ENCODE peak calls at places on chromosomes 7 and 10, in four cellular contexts. L is HL-60, B is SK-N-SH, X is HepG2. A is an unnamed sample.

GRCh38 chr7:158676171-158676840 is 28.3 kb downstream of the NCAPG2 start:
- DNase-seq in L (no peak), X (no peak), B (no peak), A (no peak)

GRCh38 chr7:118621810-118622209 is 397.3 kb downstream of the ANKRD7 start:
- DNase-seq in B (no peak), X (no peak), L (no peak), A (no peak)

GRCh38 chr7:135508853-135509588 is 881 bp downstream of the CNOT4 start:
- DNase-seq in X (peak; percentile 38), B (peak; percentile 58), L (no peak), A (no peak)

GRCh38 chr7:82210422-82211184 is 233.0 kb downstream of the CACNA2D1 start:
- DNase-seq in L (no peak), B (no peak), X (no peak), A (no peak)

GRCh38 chr10:120979435-120980315 is 128.5 kb downstream of the WDR11 start:
- DNase-seq in X (peak; percentile 16), B (peak; percentile 84), L (peak; percentile 7), A (no peak)

GRCh38 chr7:81925530-81925929 is 155.7 kb upstream of the HGF start:
- DNase-seq in B (no peak), L (no peak), X (no peak), A (no peak)

GRCh38 chr7:34138483-34138882 is 233.1 kb downstream of the BMPER start:
- DNase-seq in B (no peak), L (no peak), X (no peak), A (no peak)

GRCh38 chr10:76357726-76358125 is 926.3 kb downstream of the LRMDA start:
- DNase-seq in L (no peak), B (no peak), X (no peak), A (no peak)

GRCh38 chr10:25699631-25700030 is 234.4 kb upstream of the MYO3A start:
- DNase-seq in B (no peak), X (no peak), L (no peak), A (no peak)

GRCh38 chr7:70698219-70698832 is 433.6 kb upstream of the GALNT17 start:
- DNase-seq in B (peak; percentile 80), X (peak; percentile 38), L (no peak), A (peak; percentile 56)

GRCh38 chr7:135189221-135189662 is 18.7 kb upstream of the CYREN start:
- DNase-seq in X (no peak), B (no peak), L (no peak), A (no peak)

GRCh38 chr10:51683031-51683830 is 16.2 kb downstream of the CSTF2T start:
- DNase-seq in X (no peak), B (no peak), L (no peak), A (no peak)

GRCh38 chr10:101939273-101939635 is 95.7 kb upstream of the KCNIP2 start:
- DNase-seq in X (no peak), B (no peak), L (peak; percentile 38), A (no peak)

DNA sequence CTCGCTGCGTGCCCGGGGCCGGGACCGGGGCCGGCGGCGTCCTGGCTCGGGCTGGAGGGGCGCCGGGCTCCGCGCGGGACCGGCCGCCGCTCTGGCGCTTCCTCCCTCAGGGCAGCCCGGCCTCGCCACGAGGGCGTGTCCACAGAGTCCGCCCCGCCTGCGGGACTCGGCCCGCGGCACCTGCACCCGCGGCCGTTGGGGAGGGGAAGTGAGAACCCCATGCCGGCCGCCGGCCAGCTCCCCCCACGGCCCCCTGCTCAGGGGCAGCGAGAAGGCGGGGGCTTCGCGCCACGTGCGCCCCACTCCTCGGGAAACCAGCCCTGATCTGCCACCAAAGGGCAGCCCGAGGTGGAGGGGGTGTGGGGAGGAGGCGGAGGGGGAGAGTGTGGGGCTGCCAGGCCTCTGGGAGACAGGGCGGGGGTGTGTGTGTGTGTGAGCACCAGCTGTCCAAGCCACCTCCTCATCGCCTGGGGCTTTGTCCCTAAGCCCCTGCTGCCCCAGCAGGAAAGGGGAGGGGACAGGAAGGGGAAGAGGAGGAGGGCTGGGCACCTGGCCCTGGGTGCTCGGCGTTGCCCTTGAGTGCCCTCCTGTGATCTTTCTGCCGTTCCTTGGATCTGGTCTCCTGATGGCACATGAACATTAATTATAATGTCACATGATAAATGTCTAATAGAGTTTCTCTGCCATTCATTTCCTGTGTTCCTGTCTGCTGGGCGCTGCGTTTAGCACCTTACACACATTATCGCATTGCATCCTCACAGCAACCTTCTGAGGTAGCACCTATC is at the start of gene PIK3AP1:
- DNase-seq in L (peak; percentile 82), X (no peak), B (peak; percentile 88), A (peak; percentile 25)
- TF ChIP-seq GABPA in L (no peak), X (peak; percentile 21), B (no peak), A (no peak)

GRCh38 chr10:92689663-92690210 is at the start of gene HHEX:
- DNase-seq in B (peak; percentile 87), X (peak; percentile 56), L (peak; percentile 64), A (peak; percentile 83)

GRCh38 chr10:92688573-92688926 is 1.2 kb upstream of the HHEX start:
- DNase-seq in B (no peak), L (peak; percentile 31), X (no peak), A (no peak)

GRCh38 chr10:92691042-92691590 is 1.4 kb downstream of the HHEX start:
- DNase-seq in X (no peak), B (no peak), L (peak; percentile 51), A (no peak)

GRCh38 chr10:92690211-92691041 is 671 bp downstream of the HHEX start:
- DNase-seq in B (peak; percentile 59), L (peak; percentile 55), X (no peak), A (peak; percentile 50)

GRCh38 chr10:92688927-92689662 is 660 bp upstream of the HHEX start:
- DNase-seq in L (peak; percentile 38), B (peak; percentile 73), X (peak; percentile 55), A (no peak)
- TF ChIP-seq GABPA in L (no peak), B (no peak), X (no peak), A (no peak)

GRCh38 chr7:37048674-37049073 is 324.4 kb upstream of the AOAH start:
- DNase-seq in X (peak; percentile 38), L (no peak), B (no peak), A (no peak)

GRCh38 chr7:37056256-37056655 is 332.0 kb upstream of the AOAH start:
- DNase-seq in B (no peak), L (no peak), X (no peak), A (no peak)

GRCh38 chr7:37054631-37055300 is 330.5 kb upstream of the AOAH start:
- DNase-seq in L (no peak), X (no peak), B (no peak), A (no peak)

GRCh38 chr7:37050801-37051200 is 326.5 kb upstream of the AOAH start:
- DNase-seq in X (no peak), L (no peak), B (no peak), A (no peak)

DNA sequence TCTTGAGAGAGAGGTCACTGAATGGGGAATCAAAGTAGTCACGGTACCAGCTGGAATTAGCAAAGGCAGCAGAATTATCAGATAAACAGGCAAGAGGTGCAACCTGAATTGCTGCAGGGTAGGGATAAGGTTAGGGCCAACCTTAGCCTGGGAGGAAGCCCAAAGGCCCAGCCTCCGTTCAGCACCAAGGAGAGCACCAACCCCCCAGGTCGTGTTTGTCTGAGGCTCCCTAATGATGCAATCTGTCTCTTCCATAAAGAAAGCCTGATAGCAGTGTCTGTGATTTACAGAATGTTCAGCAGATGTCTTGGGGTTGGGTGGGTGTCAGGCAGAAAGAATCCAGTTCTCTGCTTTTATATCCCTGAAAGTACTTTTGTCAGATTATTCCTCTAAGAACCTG is 328.4 kb upstream of the AOAH start:
- DNase-seq in X (peak; percentile 44), B (no peak), L (peak; percentile 11), A (peak; percentile 32)
- TF ChIP-seq GABPA in X (no peak), B (no peak), L (no peak), A (no peak)

GRCh38 chr10:98800263-98800662 is 353.5 kb upstream of the HPS1 start:
- DNase-seq in B (no peak), L (no peak), X (no peak), A (no peak)

GRCh38 chr10:98790817-98791216 is 344.1 kb upstream of the HPS1 start:
- DNase-seq in L (no peak), X (no peak), B (peak; percentile 61), A (peak; percentile 43)

DNA sequence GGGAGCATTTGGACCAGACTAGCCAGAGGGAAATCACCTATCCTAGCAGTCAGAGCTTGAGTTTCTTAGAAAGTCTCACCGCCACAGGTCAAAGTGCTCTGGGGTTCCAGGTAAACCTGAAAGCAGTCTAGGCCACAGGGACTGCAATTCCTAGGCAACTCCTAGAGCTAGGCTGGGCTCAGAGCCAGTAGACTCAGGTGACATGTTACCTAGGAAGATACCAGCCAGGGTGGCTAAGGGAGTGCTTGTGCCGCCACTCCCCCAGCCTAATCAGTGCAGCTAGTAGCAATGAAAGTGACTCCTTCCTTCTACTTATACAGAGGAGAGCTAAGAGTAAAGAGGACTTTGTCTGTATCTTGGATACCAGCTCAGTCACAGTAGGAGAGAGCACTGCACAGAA is 348.7 kb upstream of the HPS1 start:
- DNase-seq in X (no peak), B (no peak), L (no peak), A (no peak)
- TF ChIP-seq GABPA in X (no peak), B (no peak), L (no peak), A (no peak)

GRCh38 chr10:78953124-78954008 is 115.4 kb upstream of the ZMIZ1 start:
- DNase-seq in L (no peak), B (no peak), X (no peak), A (peak; percentile 44)
- TF ChIP-seq GABPA in L (no peak), B (no peak), X (no peak), A (peak; percentile 80)

GRCh38 chr10:11617233-11617632 is 5.8 kb upstream of the USP6NL start:
- DNase-seq in B (no peak), X (no peak), L (no peak), A (no peak)

GRCh38 chr10:11612004-11613001 is 853 bp upstream of the USP6NL start:
- DNase-seq in X (no peak), B (no peak), L (no peak), A (peak; percentile 27)

GRCh38 chr10:11615396-11615795 is 3.9 kb upstream of the USP6NL start:
- DNase-seq in L (no peak), X (no peak), B (no peak), A (no peak)

GRCh38 chr10:11611248-11612003 is at the start of gene USP6NL:
- DNase-seq in X (peak; percentile 70), L (peak; percentile 24), B (peak; percentile 96), A (peak; percentile 91)

GRCh38 chr10:11616021-11616420 is 4.6 kb upstream of the USP6NL start:
- DNase-seq in L (no peak), X (no peak), B (no peak), A (no peak)
- TF ChIP-seq GABPA in L (no peak), X (no peak), B (no peak), A (no peak)

GRCh38 chr10:43262043-43262901 is 4.6 kb downstream of the RASGEF1A start:
- DNase-seq in B (peak; percentile 56), L (no peak), X (no peak), A (no peak)
- TF ChIP-seq GABPA in B (no peak), L (no peak), X (no peak), A (no peak)

DNA sequence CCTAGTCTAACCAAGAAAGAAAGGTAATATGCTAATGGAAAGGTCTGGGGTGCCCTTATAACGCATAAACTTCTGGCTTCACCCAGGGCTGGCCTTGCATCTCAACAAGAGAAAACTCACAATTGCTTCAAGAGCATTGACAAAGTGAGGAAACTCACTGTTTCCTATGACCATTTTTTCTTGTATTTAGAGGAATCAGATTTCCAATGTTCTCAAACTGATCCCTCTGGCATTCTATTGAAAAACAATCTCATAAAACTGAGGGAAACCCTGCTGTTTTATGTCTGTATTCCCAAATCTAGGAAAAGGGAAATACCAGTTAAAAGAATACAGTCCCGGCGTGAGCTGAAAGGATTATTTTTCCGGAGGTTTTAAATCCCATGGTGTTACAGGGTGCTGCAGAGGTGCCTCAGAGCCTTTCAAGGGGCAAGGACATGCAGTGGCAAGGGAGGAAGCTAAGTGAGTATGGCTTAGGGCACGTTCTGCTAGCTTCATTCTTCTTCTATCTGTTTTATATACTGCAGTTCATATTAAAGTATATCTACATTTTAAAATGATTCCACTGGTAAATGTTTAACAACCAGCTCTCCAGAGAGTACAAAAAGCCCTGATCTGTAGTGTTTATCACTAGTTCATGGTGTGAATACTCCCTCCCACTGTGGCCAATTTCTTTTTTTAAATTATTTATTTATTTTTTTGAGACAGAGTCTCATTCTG is 68.7 kb downstream of the CAV1 start:
- DNase-seq in L (no peak), X (no peak), B (no peak), A (no peak)
- TF ChIP-seq GABPA in L (no peak), X (no peak), B (no peak), A (no peak)